ENCODE peak calls at places on chromosomes 7 and 10, in ten cellular contexts. V is ascending aorta; Y is psoas muscle; M is SJSA1; N is neuronal stem cell; E is colonic mucosa; O is esophagus squamous epithelium; G is lower lobe of right lung; Z is PC-9; H is CD4-positive, CD25-positive, alpha-beta regulatory T cell. B is an unnamed sample.

GRCh38 chr7:71131256-71131752 is 640 bp upstream of the GALNT17 start:
- DNase-seq in V (no peak), Y (peak; percentile 46), M (no peak), N (peak; percentile 79), E (peak; percentile 20), O (no peak), G (no peak), Z (no peak), H (no peak), B (no peak)

GRCh38 chr10:59240581-59241183 is 64.2 kb downstream of the PHYHIPL start:
- DNase-seq in V (no peak), Y (no peak), M (no peak), N (peak; percentile 38), E (peak; percentile 23), O (no peak), G (no peak), Z (peak; percentile 4), H (no peak), B (no peak)

GRCh38 chr10:80046629-80047441 is 31.6 kb upstream of the TMEM254 start:
- DNase-seq in V (no peak), Y (peak; percentile 70), M (peak; percentile 76), N (peak; percentile 69), E (peak; percentile 81), O (no peak), G (peak; percentile 85), Z (peak; percentile 83), H (peak; percentile 54), B (peak; percentile 62)

GRCh38 chr7:12719141-12719919 is 31.9 kb downstream of the ARL4A start:
- DNase-seq in V (no peak), Y (no peak), M (no peak), N (no peak), E (no peak), O (no peak), G (no peak), Z (no peak), H (no peak), B (no peak)

GRCh38 chr10:28201666-28202400 is 101.0 kb downstream of the MPP7 start:
- DNase-seq in V (no peak), Y (no peak), M (no peak), N (no peak), E (no peak), O (no peak), G (no peak), Z (no peak), H (no peak), B (no peak)

GRCh38 chr10:70221030-70221429 is 12.2 kb downstream of the PPA1 start:
- DNase-seq in V (no peak), Y (no peak), M (no peak), N (no peak), E (no peak), O (no peak), G (no peak), Z (no peak), H (no peak), B (no peak)

GRCh38 chr10:72263613-72264241 is 10.0 kb upstream of the DDIT4 start:
- DNase-seq in V (no peak), Y (no peak), M (no peak), N (no peak), E (peak; percentile 71), O (no peak), G (peak; percentile 73), Z (peak; percentile 83), H (peak; percentile 68), B (no peak)

GRCh38 chr7:135993950-135994349 is 16.8 kb upstream of the MTPN start:
- DNase-seq in V (no peak), Y (no peak), M (no peak), N (no peak), E (no peak), O (no peak), G (no peak), Z (no peak), H (no peak), B (no peak)

GRCh38 chr7:137020351-137020750 is 151.9 kb downstream of the CHRM2 start:
- DNase-seq in V (no peak), Y (no peak), M (no peak), N (no peak), E (no peak), O (no peak), G (no peak), Z (no peak), H (no peak), B (no peak)

GRCh38 chr7:137026176-137026500 is 157.7 kb downstream of the CHRM2 start:
- DNase-seq in V (no peak), Y (no peak), M (no peak), N (no peak), E (no peak), O (no peak), G (no peak), Z (no peak), H (no peak), B (no peak)

DNA sequence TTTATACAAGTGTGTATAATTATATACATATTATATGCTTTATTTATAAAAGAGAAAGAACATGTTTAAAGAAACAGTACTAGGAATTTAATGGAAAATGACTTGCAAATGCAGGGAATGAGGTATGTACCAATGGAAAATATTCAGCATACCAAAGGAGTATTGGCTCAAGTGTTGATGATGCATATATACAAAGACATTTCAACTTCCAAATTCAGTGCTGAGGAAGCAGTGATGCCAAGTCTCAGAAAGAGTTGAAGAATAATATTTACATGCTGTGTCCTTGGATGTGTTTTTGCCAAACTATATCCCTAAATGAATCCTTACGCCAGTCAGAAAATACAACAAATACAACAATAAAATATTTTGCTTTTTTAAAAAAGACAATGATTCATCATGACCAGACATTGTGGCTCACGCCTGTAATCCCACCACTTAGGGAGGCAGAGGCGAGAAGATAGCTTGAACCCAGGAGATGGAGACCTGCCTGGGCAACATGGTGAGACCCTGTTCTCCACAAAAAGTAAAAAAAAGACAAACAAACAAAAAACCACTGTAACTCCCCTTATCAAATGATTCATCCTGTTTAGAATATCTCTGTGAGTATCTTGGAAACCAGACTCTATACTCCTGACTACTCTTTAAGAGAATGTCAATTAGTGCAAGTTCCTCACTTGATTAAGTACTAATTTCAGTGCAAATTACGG is 157.2 kb downstream of the CHRM2 start:
- DNase-seq in V (no peak), Y (no peak), M (peak; percentile 44), N (no peak), E (no peak), O (no peak), G (no peak), Z (no peak), H (no peak), B (no peak)
- H3K27ac ChIP-seq in V (no peak overlapping the region), Y (no peak overlapping the region), M (peak overlapping the region; percentile 71), N (no peak overlapping the region), E (no peak overlapping the region), O (no peak overlapping the region), G (no peak overlapping the region), Z (no peak overlapping the region), H (no peak overlapping the region), B (no peak overlapping the region)

GRCh38 chr7:30804078-30804661 is 33.0 kb downstream of the MINDY4 start:
- DNase-seq in V (no peak), Y (no peak), M (no peak), N (no peak), E (no peak), O (no peak), G (no peak), Z (no peak), H (no peak), B (no peak)

GRCh38 chr7:30799976-30800661 is 28.9 kb downstream of the MINDY4 start:
- DNase-seq in V (no peak), Y (no peak), M (no peak), N (no peak), E (no peak), O (no peak), G (no peak), Z (no peak), H (no peak), B (no peak)

GRCh38 chr7:30802812-30803211 is 31.6 kb downstream of the MINDY4 start:
- DNase-seq in V (no peak), Y (no peak), M (no peak), N (no peak), E (no peak), O (no peak), G (no peak), Z (no peak), H (no peak), B (no peak)

GRCh38 chr7:30799206-30799975 is 28.2 kb downstream of the MINDY4 start:
- DNase-seq in V (peak; percentile 75), Y (peak; percentile 73), M (peak; percentile 76), N (no peak), E (no peak), O (no peak), G (no peak), Z (no peak), H (no peak), B (no peak)

DNA sequence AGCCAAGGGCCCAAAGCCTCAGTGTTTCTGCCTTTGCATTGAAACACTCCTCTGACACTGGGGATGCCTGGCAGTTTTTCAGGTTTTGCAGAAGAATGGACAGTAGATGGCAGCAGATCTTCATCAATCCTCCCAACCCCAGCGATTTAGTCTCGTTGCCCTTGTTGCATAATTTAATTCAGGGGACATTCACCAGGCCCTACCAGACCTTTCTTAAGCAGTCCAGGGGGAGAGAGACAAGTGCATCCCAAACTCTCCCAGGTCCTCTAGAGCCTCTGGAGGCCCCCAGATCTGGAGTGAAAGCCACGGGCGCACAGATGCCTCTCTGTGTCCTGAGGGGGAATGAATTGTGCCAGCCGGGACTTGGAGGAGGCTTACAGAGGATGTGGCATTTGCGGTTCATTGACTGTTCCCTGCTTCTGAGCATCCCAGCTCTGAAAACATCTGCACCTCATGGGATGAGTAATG is 29.6 kb downstream of the MINDY4 start:
- DNase-seq in V (no peak), Y (peak; percentile 25), M (peak; percentile 58), N (peak; percentile 69), E (peak; percentile 61), O (no peak), G (no peak), Z (peak; percentile 52), H (peak; percentile 36), B (peak; percentile 61)
- H3K4me1 ChIP-seq in V (peaks cover 25% of the 10 kb centered on the region), Y (peaks cover 25% of the 10 kb centered on the region), M (peaks cover 47% of the 10 kb centered on the region), N (no peaks in the 10 kb centered on the region), E (peaks cover 4% of the 10 kb centered on the region), O (peaks cover 12% of the 10 kb centered on the region), G (peaks cover 53% of the 10 kb centered on the region), Z (peaks cover 56% of the 10 kb centered on the region), H (no peaks in the 10 kb centered on the region), B (peaks cover 13% of the 10 kb centered on the region)

DNA sequence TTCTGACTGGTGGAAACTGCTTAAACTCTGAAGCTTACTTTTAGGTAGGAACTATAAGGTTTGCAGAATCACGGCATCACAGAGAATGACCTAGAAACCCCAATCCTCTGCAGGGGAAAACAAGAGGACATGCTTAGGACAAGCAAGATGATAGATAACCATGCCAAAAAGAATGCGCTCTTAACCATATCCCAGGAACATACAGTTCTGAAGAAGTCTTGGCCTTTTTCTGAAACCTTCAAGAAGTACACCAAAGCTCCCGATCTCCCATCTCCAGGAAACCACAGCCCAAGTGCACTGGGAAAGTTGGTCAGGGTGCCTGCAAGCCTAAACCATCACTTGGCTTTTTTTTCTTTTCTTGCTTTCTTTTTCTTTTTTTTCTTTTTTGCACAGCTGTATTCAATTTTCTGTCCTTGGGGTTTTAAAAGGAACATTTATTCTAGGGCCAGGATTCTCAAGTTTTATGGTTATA is 12.2 kb upstream of the SVIL start:
- DNase-seq in V (no peak), Y (no peak), M (no peak), N (no peak), E (no peak), O (no peak), G (no peak), Z (no peak), H (no peak), B (no peak)
- H3K27ac ChIP-seq in V (peak overlapping the region; percentile 76), Y (peak overlapping the region; percentile 94), M (no peak overlapping the region), N (no peak overlapping the region), E (peak overlapping the region; percentile 62), O (peak overlapping the region; percentile 51), G (no peak overlapping the region), Z (peak overlapping the region; percentile 51), H (no peak overlapping the region), B (no peak overlapping the region)

DNA sequence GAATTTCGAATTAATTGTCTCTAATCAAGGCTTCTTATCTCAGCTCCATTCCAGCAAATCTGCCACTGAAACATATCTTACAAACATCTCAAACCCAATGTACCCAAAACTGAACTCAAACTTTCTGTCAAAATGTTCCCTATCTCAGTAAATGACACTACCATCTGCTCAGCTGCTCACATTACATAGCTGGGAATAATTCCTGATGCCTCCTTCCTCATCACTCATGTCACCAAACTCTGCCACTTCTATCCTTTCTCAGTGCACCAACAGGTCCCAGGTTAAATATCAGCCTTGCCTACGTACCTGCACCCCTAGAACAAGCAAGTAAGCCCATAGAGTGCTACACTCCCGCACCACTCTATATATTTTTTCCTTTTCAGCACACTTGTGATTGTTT is 12.4 kb downstream of the WAPL start:
- DNase-seq in V (no peak), Y (no peak), M (no peak), N (no peak), E (no peak), O (no peak), G (no peak), Z (no peak), H (no peak), B (no peak)
- H3K4me1 ChIP-seq in V (no peaks in the 10 kb centered on the region), Y (peaks cover 71% of the 10 kb centered on the region), M (no peaks in the 10 kb centered on the region), N (no peaks in the 10 kb centered on the region), E (no peaks in the 10 kb centered on the region), O (no peaks in the 10 kb centered on the region), G (peaks cover 40% of the 10 kb centered on the region), Z (no peaks in the 10 kb centered on the region), H (peaks cover 52% of the 10 kb centered on the region), B (peaks cover 38% of the 10 kb centered on the region)